ENCODE peak calls at places on chromosomes 5 and 9, in ten cellular contexts. One of them, this sample, is unnamed.

GRCh38 chr5:174195517-174195916 is 150.0 kb downstream of the NSG2 start:
- DNase-seq in fibroblast of lung: no peak
- DNase-seq in coronary artery: no peak
- DNase-seq in lower leg skin: no peak
- DNase-seq in GM12865: no peak
- DNase-seq in ovary: no peak
- DNase-seq in astrocyte of the cerebellum: no peak
- DNase-seq in nephron progenitor cell: peak
- DNase-seq in H1: no peak
- DNase-seq in CD4-positive, alpha-beta T cell: no peak
- DNase-seq in this sample: no peak

GRCh38 chr9:118088075-118088474 is 383.9 kb downstream of the TLR4 start:
- DNase-seq in fibroblast of lung: no peak
- DNase-seq in ovary: no peak
- DNase-seq in CD4-positive, alpha-beta T cell: no peak
- DNase-seq in GM12865: no peak
- DNase-seq in astrocyte of the cerebellum: no peak
- DNase-seq in lower leg skin: no peak
- DNase-seq in H1: no peak
- DNase-seq in nephron progenitor cell: no peak
- DNase-seq in coronary artery: no peak
- DNase-seq in this sample: no peak

GRCh38 chr9:126558051-126558665 is 55.6 kb upstream of the LMX1B start:
- DNase-seq in H1: peak
- DNase-seq in ovary: peak
- DNase-seq in lower leg skin: no peak
- DNase-seq in fibroblast of lung: peak
- DNase-seq in GM12865: peak
- DNase-seq in nephron progenitor cell: peak
- DNase-seq in CD4-positive, alpha-beta T cell: peak
- DNase-seq in coronary artery: no peak
- DNase-seq in astrocyte of the cerebellum: peak
- DNase-seq in this sample: peak

GRCh38 chr5:17222679-17223078 is 5.2 kb downstream of the BASP1 start:
- DNase-seq in GM12865: no peak
- DNase-seq in lower leg skin: no peak
- DNase-seq in coronary artery: no peak
- DNase-seq in ovary: no peak
- DNase-seq in nephron progenitor cell: no peak
- DNase-seq in H1: no peak
- DNase-seq in CD4-positive, alpha-beta T cell: no peak
- DNase-seq in fibroblast of lung: no peak
- DNase-seq in astrocyte of the cerebellum: no peak
- DNase-seq in this sample: no peak

GRCh38 chr9:116279230-116279629 is 125.6 kb downstream of the PAPPA start:
- DNase-seq in nephron progenitor cell: no peak
- DNase-seq in CD4-positive, alpha-beta T cell: no peak
- DNase-seq in fibroblast of lung: peak
- DNase-seq in astrocyte of the cerebellum: peak
- DNase-seq in GM12865: no peak
- DNase-seq in ovary: no peak
- DNase-seq in lower leg skin: no peak
- DNase-seq in H1: peak
- DNase-seq in coronary artery: no peak
- DNase-seq in this sample: no peak

GRCh38 chr9:73736266-73736665 is 584.6 kb downstream of the ANXA1 start:
- DNase-seq in nephron progenitor cell: no peak
- DNase-seq in GM12865: no peak
- DNase-seq in CD4-positive, alpha-beta T cell: no peak
- DNase-seq in H1: no peak
- DNase-seq in fibroblast of lung: no peak
- DNase-seq in astrocyte of the cerebellum: no peak
- DNase-seq in ovary: no peak
- DNase-seq in coronary artery: no peak
- DNase-seq in lower leg skin: no peak
- DNase-seq in this sample: no peak

GRCh38 chr9:129938291-129938979 is 103.2 kb downstream of the USP20 start:
- DNase-seq in nephron progenitor cell: no peak
- DNase-seq in astrocyte of the cerebellum: peak
- DNase-seq in H1: no peak
- DNase-seq in fibroblast of lung: peak
- DNase-seq in CD4-positive, alpha-beta T cell: no peak
- DNase-seq in coronary artery: no peak
- DNase-seq in GM12865: no peak
- DNase-seq in lower leg skin: peak
- DNase-seq in ovary: no peak
- DNase-seq in this sample: no peak

GRCh38 chr9:114606597-114607207 is 4.4 kb upstream of the TMEM268 start:
- DNase-seq in coronary artery: no peak
- DNase-seq in H1: no peak
- DNase-seq in CD4-positive, alpha-beta T cell: no peak
- DNase-seq in ovary: peak
- DNase-seq in fibroblast of lung: peak
- DNase-seq in nephron progenitor cell: no peak
- DNase-seq in astrocyte of the cerebellum: peak
- DNase-seq in lower leg skin: no peak
- DNase-seq in GM12865: no peak
- DNase-seq in this sample: no peak

GRCh38 chr5:96562614-96563013 is 99.6 kb upstream of the CAST start:
- DNase-seq in ovary: no peak
- DNase-seq in nephron progenitor cell: no peak
- DNase-seq in H1: no peak
- DNase-seq in astrocyte of the cerebellum: no peak
- DNase-seq in coronary artery: no peak
- DNase-seq in CD4-positive, alpha-beta T cell: no peak
- DNase-seq in fibroblast of lung: peak
- DNase-seq in GM12865: no peak
- DNase-seq in lower leg skin: no peak
- DNase-seq in this sample: no peak

GRCh38 chr5:51468196-51468595 is 84.9 kb downstream of the ISL1 start:
- DNase-seq in lower leg skin: no peak
- DNase-seq in GM12865: no peak
- DNase-seq in astrocyte of the cerebellum: no peak
- DNase-seq in coronary artery: no peak
- DNase-seq in ovary: no peak
- DNase-seq in fibroblast of lung: no peak
- DNase-seq in H1: no peak
- DNase-seq in CD4-positive, alpha-beta T cell: no peak
- DNase-seq in nephron progenitor cell: no peak
- DNase-seq in this sample: no peak

GRCh38 chr5:150641006-150641570 is 628 bp downstream of the SYNPO start:
- DNase-seq in nephron progenitor cell: no peak
- DNase-seq in H1: no peak
- DNase-seq in astrocyte of the cerebellum: peak
- DNase-seq in ovary: peak
- DNase-seq in CD4-positive, alpha-beta T cell: no peak
- DNase-seq in GM12865: no peak
- DNase-seq in fibroblast of lung: peak
- DNase-seq in lower leg skin: no peak
- DNase-seq in coronary artery: no peak
- DNase-seq in this sample: no peak

GRCh38 chr5:157747766-157748700 is 4.5 kb downstream of the LSM11 start:
- DNase-seq in coronary artery: no peak
- DNase-seq in fibroblast of lung: peak
- DNase-seq in lower leg skin: no peak
- DNase-seq in CD4-positive, alpha-beta T cell: no peak
- DNase-seq in nephron progenitor cell: no peak
- DNase-seq in ovary: no peak
- DNase-seq in H1: no peak
- DNase-seq in GM12865: no peak
- DNase-seq in astrocyte of the cerebellum: no peak
- DNase-seq in this sample: peak

GRCh38 chr5:102759289-102759688 is 4.2 kb downstream of the PAM start:
- DNase-seq in GM12865: no peak
- DNase-seq in CD4-positive, alpha-beta T cell: no peak
- DNase-seq in fibroblast of lung: no peak
- DNase-seq in ovary: no peak
- DNase-seq in nephron progenitor cell: no peak
- DNase-seq in astrocyte of the cerebellum: no peak
- DNase-seq in coronary artery: no peak
- DNase-seq in H1: no peak
- DNase-seq in lower leg skin: no peak
- DNase-seq in this sample: no peak

GRCh38 chr5:179800071-179800695 is 6.4 kb downstream of the LTC4S start:
- DNase-seq in lower leg skin: peak
- DNase-seq in nephron progenitor cell: no peak
- DNase-seq in H1: no peak
- DNase-seq in GM12865: no peak
- DNase-seq in ovary: no peak
- DNase-seq in astrocyte of the cerebellum: no peak
- DNase-seq in coronary artery: no peak
- DNase-seq in CD4-positive, alpha-beta T cell: no peak
- DNase-seq in fibroblast of lung: no peak
- DNase-seq in this sample: no peak

GRCh38 chr5:179800696-179801201 is 5.9 kb downstream of the MGAT4B start:
- DNase-seq in fibroblast of lung: no peak
- DNase-seq in GM12865: no peak
- DNase-seq in CD4-positive, alpha-beta T cell: no peak
- DNase-seq in coronary artery: no peak
- DNase-seq in lower leg skin: no peak
- DNase-seq in nephron progenitor cell: no peak
- DNase-seq in ovary: no peak
- DNase-seq in H1: no peak
- DNase-seq in astrocyte of the cerebellum: no peak
- DNase-seq in this sample: no peak

GRCh38 chr5:179802207-179802883 is 4.3 kb downstream of the MGAT4B start:
- DNase-seq in astrocyte of the cerebellum: no peak
- DNase-seq in GM12865: no peak
- DNase-seq in CD4-positive, alpha-beta T cell: no peak
- DNase-seq in ovary: no peak
- DNase-seq in fibroblast of lung: no peak
- DNase-seq in coronary artery: no peak
- DNase-seq in H1: no peak
- DNase-seq in lower leg skin: peak
- DNase-seq in nephron progenitor cell: no peak
- DNase-seq in this sample: no peak

GRCh38 chr5:179802950-179803562 is 3.6 kb downstream of the MGAT4B start:
- DNase-seq in GM12865: no peak
- DNase-seq in H1: no peak
- DNase-seq in astrocyte of the cerebellum: no peak
- DNase-seq in coronary artery: no peak
- DNase-seq in ovary: no peak
- DNase-seq in fibroblast of lung: no peak
- DNase-seq in CD4-positive, alpha-beta T cell: no peak
- DNase-seq in lower leg skin: peak
- DNase-seq in nephron progenitor cell: peak
- DNase-seq in this sample: no peak

GRCh38 chr5:179801304-179802206 is 5.1 kb downstream of the MGAT4B start:
- DNase-seq in nephron progenitor cell: peak
- DNase-seq in CD4-positive, alpha-beta T cell: peak
- DNase-seq in lower leg skin: peak
- DNase-seq in ovary: peak
- DNase-seq in astrocyte of the cerebellum: no peak
- DNase-seq in GM12865: peak
- DNase-seq in coronary artery: no peak
- DNase-seq in fibroblast of lung: no peak
- DNase-seq in H1: no peak
- DNase-seq in this sample: peak
- TF ChIP-seq CTCF in nephron progenitor cell: peak
- TF ChIP-seq CTCF in CD4-positive, alpha-beta T cell: peak
- TF ChIP-seq CTCF in lower leg skin: peak
- TF ChIP-seq CTCF in ovary: no peak
- TF ChIP-seq CTCF in astrocyte of the cerebellum: peak
- TF ChIP-seq CTCF in GM12865: peak
- TF ChIP-seq CTCF in coronary artery: peak
- TF ChIP-seq CTCF in fibroblast of lung: peak
- TF ChIP-seq CTCF in H1: peak
- TF ChIP-seq CTCF in this sample: peak

GRCh38 chr5:80594810-80595209 is 24.7 kb upstream of the ANKRD34B start:
- DNase-seq in nephron progenitor cell: no peak
- DNase-seq in ovary: no peak
- DNase-seq in astrocyte of the cerebellum: no peak
- DNase-seq in GM12865: no peak
- DNase-seq in fibroblast of lung: no peak
- DNase-seq in coronary artery: no peak
- DNase-seq in CD4-positive, alpha-beta T cell: no peak
- DNase-seq in lower leg skin: no peak
- DNase-seq in H1: no peak
- DNase-seq in this sample: no peak

GRCh38 chr5:80590766-80591165 is 20.7 kb upstream of the ANKRD34B start:
- DNase-seq in nephron progenitor cell: no peak
- DNase-seq in H1: no peak
- DNase-seq in ovary: no peak
- DNase-seq in lower leg skin: no peak
- DNase-seq in fibroblast of lung: no peak
- DNase-seq in CD4-positive, alpha-beta T cell: no peak
- DNase-seq in GM12865: no peak
- DNase-seq in astrocyte of the cerebellum: no peak
- DNase-seq in coronary artery: no peak
- DNase-seq in this sample: no peak

GRCh38 chr5:80591352-80591751 is 21.3 kb upstream of the ANKRD34B start:
- DNase-seq in CD4-positive, alpha-beta T cell: no peak
- DNase-seq in coronary artery: no peak
- DNase-seq in ovary: no peak
- DNase-seq in nephron progenitor cell: no peak
- DNase-seq in lower leg skin: no peak
- DNase-seq in H1: no peak
- DNase-seq in astrocyte of the cerebellum: peak
- DNase-seq in GM12865: no peak
- DNase-seq in fibroblast of lung: peak
- DNase-seq in this sample: no peak

GRCh38 chr5:80592761-80593160 is 22.7 kb upstream of the ANKRD34B start:
- DNase-seq in nephron progenitor cell: no peak
- DNase-seq in GM12865: no peak
- DNase-seq in CD4-positive, alpha-beta T cell: no peak
- DNase-seq in coronary artery: no peak
- DNase-seq in astrocyte of the cerebellum: no peak
- DNase-seq in lower leg skin: no peak
- DNase-seq in fibroblast of lung: no peak
- DNase-seq in ovary: no peak
- DNase-seq in H1: no peak
- DNase-seq in this sample: no peak

GRCh38 chr5:80592105-80592504 is 22.0 kb upstream of the ANKRD34B start:
- DNase-seq in astrocyte of the cerebellum: no peak
- DNase-seq in fibroblast of lung: no peak
- DNase-seq in GM12865: no peak
- DNase-seq in nephron progenitor cell: no peak
- DNase-seq in H1: no peak
- DNase-seq in ovary: no peak
- DNase-seq in coronary artery: no peak
- DNase-seq in lower leg skin: no peak
- DNase-seq in CD4-positive, alpha-beta T cell: no peak
- DNase-seq in this sample: no peak
- TF ChIP-seq CTCF in astrocyte of the cerebellum: no peak
- TF ChIP-seq CTCF in fibroblast of lung: no peak
- TF ChIP-seq CTCF in GM12865: no peak
- TF ChIP-seq CTCF in nephron progenitor cell: no peak
- TF ChIP-seq CTCF in H1: no peak
- TF ChIP-seq CTCF in ovary: no peak
- TF ChIP-seq CTCF in coronary artery: no peak
- TF ChIP-seq CTCF in lower leg skin: no peak
- TF ChIP-seq CTCF in CD4-positive, alpha-beta T cell: no peak
- TF ChIP-seq CTCF in this sample: no peak

GRCh38 chr9:1718836-1719235 is 296.3 kb upstream of the SMARCA2 start:
- DNase-seq in GM12865: peak
- DNase-seq in nephron progenitor cell: no peak
- DNase-seq in H1: no peak
- DNase-seq in lower leg skin: no peak
- DNase-seq in ovary: no peak
- DNase-seq in astrocyte of the cerebellum: no peak
- DNase-seq in coronary artery: no peak
- DNase-seq in fibroblast of lung: no peak
- DNase-seq in CD4-positive, alpha-beta T cell: no peak
- DNase-seq in this sample: no peak
- TF ChIP-seq CTCF in GM12865: no peak
- TF ChIP-seq CTCF in nephron progenitor cell: no peak
- TF ChIP-seq CTCF in H1: no peak
- TF ChIP-seq CTCF in lower leg skin: no peak
- TF ChIP-seq CTCF in ovary: no peak
- TF ChIP-seq CTCF in astrocyte of the cerebellum: no peak
- TF ChIP-seq CTCF in coronary artery: no peak
- TF ChIP-seq CTCF in fibroblast of lung: no peak
- TF ChIP-seq CTCF in CD4-positive, alpha-beta T cell: no peak
- TF ChIP-seq CTCF in this sample: no peak

GRCh38 chr5:140868721-140869554 is at the start of gene PCDHA11:
- DNase-seq in astrocyte of the cerebellum: no peak
- DNase-seq in lower leg skin: no peak
- DNase-seq in fibroblast of lung: no peak
- DNase-seq in CD4-positive, alpha-beta T cell: no peak
- DNase-seq in H1: no peak
- DNase-seq in GM12865: no peak
- DNase-seq in nephron progenitor cell: peak
- DNase-seq in coronary artery: no peak
- DNase-seq in ovary: no peak
- DNase-seq in this sample: no peak
- TF ChIP-seq CTCF in astrocyte of the cerebellum: peak
- TF ChIP-seq CTCF in lower leg skin: no peak
- TF ChIP-seq CTCF in fibroblast of lung: no peak
- TF ChIP-seq CTCF in CD4-positive, alpha-beta T cell: no peak
- TF ChIP-seq CTCF in H1: peak
- TF ChIP-seq CTCF in GM12865: no peak
- TF ChIP-seq CTCF in nephron progenitor cell: peak
- TF ChIP-seq CTCF in coronary artery: no peak
- TF ChIP-seq CTCF in ovary: no peak
- TF ChIP-seq CTCF in this sample: no peak